ENCODE peak calls at places on chromosome 14, in nine cellular contexts. I, D, G, S, P, C, O, X and L are unnamed samples.

GRCh38 chr14:93688794-93689193 is 99.5 kb downstream of the PRIMA1 start:
- DNase-seq in O (no peak), X (no peak), C (no peak), I (no peak), G (no peak), D (no peak), P (no peak), S (no peak), L (no peak)

GRCh38 chr14:103292426-103293374 is 41.3 kb upstream of the EIF5 start:
- DNase-seq in D (peak), O (peak), C (peak), P (peak), G (no peak), S (peak), I (peak), X (peak), L (peak)

GRCh38 chr14:87989613-87990299 is 3.2 kb downstream of the GALC start:
- DNase-seq in G (no peak), O (no peak), I (no peak), C (no peak), D (no peak), X (no peak), S (no peak), P (no peak), L (no peak)

GRCh38 chr14:56195219-56195618 is 77.0 kb downstream of the PELI2 start:
- DNase-seq in P (no peak), X (no peak), D (no peak), C (no peak), S (no peak), O (no peak), G (no peak), I (no peak), L (no peak)

GRCh38 chr14:84891414-84891813 is 638.5 kb upstream of the FLRT2 start:
- DNase-seq in X (no peak), G (no peak), S (no peak), I (no peak), C (no peak), P (no peak), O (no peak), D (no peak), L (no peak)

GRCh38 chr14:92040431-92041040 is 677 bp upstream of the TRIP11 start:
- DNase-seq in D (no peak), G (no peak), S (no peak), P (peak), O (no peak), I (no peak), C (no peak), X (peak), L (no peak)

GRCh38 chr14:50830932-50831703 is at the start of gene NIN:
- DNase-seq in C (peak), G (no peak), X (peak), O (peak), P (peak), D (peak), S (peak), I (peak), L (peak)

GRCh38 chr14:69715725-69716482 is 51.0 kb upstream of the SRSF5 start:
- DNase-seq in X (no peak), C (peak), S (peak), G (no peak), O (peak), D (no peak), I (peak), P (no peak), L (no peak)

GRCh38 chr14:69932391-69932790 is 53.2 kb downstream of the SMOC1 start:
- DNase-seq in C (no peak), O (no peak), I (no peak), D (no peak), S (no peak), G (no peak), P (no peak), X (no peak), L (no peak)

GRCh38 chr14:104584557-104584956 is 5.0 kb downstream of the C14orf180 start:
- DNase-seq in S (no peak), P (no peak), X (no peak), G (no peak), C (no peak), I (no peak), O (no peak), D (no peak), L (no peak)

GRCh38 chr14:103696466-103697071 is 18.7 kb downstream of the XRCC3 start:
- DNase-seq in O (peak), S (no peak), P (no peak), I (peak), G (no peak), D (no peak), C (peak), X (no peak), L (no peak)

GRCh38 chr14:44108601-44109000 is 398.5 kb downstream of the FSCB start:
- DNase-seq in C (no peak), P (no peak), D (no peak), G (no peak), I (no peak), O (no peak), S (no peak), X (no peak), L (no peak)

GRCh38 chr14:35944847-35945246 is 118.7 kb downstream of the BRMS1L start:
- DNase-seq in P (peak), X (peak), O (no peak), G (no peak), C (no peak), I (no peak), D (no peak), S (no peak), L (no peak)

GRCh38 chr14:65243766-65244442 is 141.6 kb upstream of the MAX start:
- DNase-seq in P (no peak), G (no peak), S (no peak), D (no peak), X (no peak), C (no peak), I (no peak), O (no peak), L (no peak)

GRCh38 chr14:74898694-74899093 is 17.0 kb downstream of the DLST start:
- DNase-seq in I (no peak), S (peak), D (no peak), P (no peak), O (no peak), G (no peak), C (no peak), X (no peak), L (peak)

GRCh38 chr14:93719234-93719633 is 69.1 kb downstream of the PRIMA1 start:
- DNase-seq in P (no peak), I (no peak), D (no peak), C (no peak), G (no peak), O (no peak), S (peak), X (no peak), L (no peak)

GRCh38 chr14:35438910-35439713 is 34.6 kb upstream of the NFKBIA start:
- DNase-seq in X (no peak), D (no peak), I (no peak), C (no peak), S (no peak), P (peak), G (no peak), O (no peak), L (no peak)

GRCh38 chr14:91636604-91637003 is 95.3 kb downstream of the CATSPERB start:
- DNase-seq in I (no peak), P (no peak), S (no peak), D (no peak), O (no peak), C (no peak), G (no peak), X (no peak), L (no peak)

GRCh38 chr14:59333668-59334067 is 131.5 kb downstream of the GPR135 start:
- DNase-seq in O (no peak), S (no peak), D (no peak), I (no peak), C (peak), X (no peak), G (peak), P (no peak), L (no peak)

GRCh38 chr14:68952544-68953535 is 26.3 kb downstream of the ACTN1 start:
- DNase-seq in C (peak), I (no peak), S (no peak), O (no peak), D (no peak), G (peak), P (no peak), X (peak), L (no peak)

GRCh38 chr14:38248629-38249028 is 7.3 kb downstream of the CLEC14A start:
- DNase-seq in X (no peak), P (no peak), O (no peak), D (no peak), I (no peak), C (no peak), S (no peak), G (no peak), L (no peak)

GRCh38 chr14:89240414-89240813 is 176.6 kb downstream of the FOXN3 start:
- DNase-seq in I (no peak), P (no peak), X (no peak), O (no peak), G (no peak), S (no peak), D (no peak), C (no peak), L (no peak)

GRCh38 chr14:75577724-75578098 is 709 bp upstream of the FLVCR2 start:
- DNase-seq in S (peak), D (peak), P (peak), G (no peak), X (peak), I (peak), C (peak), O (peak), L (peak)

GRCh38 chr14:74913986-74914573 is 9.0 kb downstream of the RPS6KL1 start:
- DNase-seq in S (peak), I (peak), O (no peak), G (no peak), X (no peak), C (peak), D (peak), P (peak), L (peak)

GRCh38 chr14:33505963-33506329 is 444.9 kb downstream of the EGLN3 start:
- DNase-seq in G (no peak), P (no peak), C (no peak), X (no peak), I (no peak), O (no peak), S (no peak), D (no peak), L (no peak)

GRCh38 chr14:73312697-73313096 is 75.4 kb downstream of the PAPLN start:
- DNase-seq in X (no peak), O (no peak), C (no peak), S (no peak), P (no peak), G (no peak), D (no peak), I (no peak), L (no peak)

GRCh38 chr14:103846569-103847438 is 571 bp downstream of the PPP1R13B start:
- DNase-seq in S (peak), X (peak), C (peak), I (peak), O (peak), P (peak), G (no peak), D (peak), L (peak)

GRCh38 chr14:68753696-68754095 is 39.2 kb downstream of the ZFP36L1 start:
- DNase-seq in D (no peak), C (no peak), P (no peak), G (no peak), X (no peak), I (no peak), S (no peak), O (no peak), L (no peak)

GRCh38 chr14:60014402-60014801 is 77.3 kb upstream of the PCNX4 start:
- DNase-seq in C (no peak), G (no peak), D (no peak), I (no peak), P (no peak), X (no peak), O (no peak), S (no peak), L (no peak)

GRCh38 chr14:37864861-37865718 is 269.7 kb downstream of the TTC6 start:
- DNase-seq in S (no peak), C (no peak), D (no peak), I (no peak), O (no peak), P (no peak), X (no peak), G (peak), L (peak)

GRCh38 chr14:61642246-61642982 is 52.9 kb upstream of the HIF1A start:
- DNase-seq in C (no peak), D (no peak), X (no peak), S (no peak), O (no peak), G (peak), P (no peak), I (no peak), L (no peak)

GRCh38 chr14:73262427-73263183 is 25.3 kb downstream of the PAPLN start:
- DNase-seq in O (no peak), G (no peak), S (peak), I (no peak), X (no peak), D (no peak), P (no peak), C (no peak), L (no peak)

GRCh38 chr14:21070610-21071224 is 613 bp downstream of the ARHGEF40 start:
- DNase-seq in S (peak), G (no peak), O (no peak), X (no peak), P (peak), D (peak), C (peak), I (peak), L (peak)

GRCh38 chr14:30223966-30224365 is 296.3 kb upstream of the PRKD1 start:
- DNase-seq in O (peak), C (no peak), S (no peak), D (no peak), I (no peak), P (no peak), G (no peak), X (no peak), L (peak)

GRCh38 chr14:96084796-96085195 is 45.6 kb downstream of the C14orf132 start:
- DNase-seq in X (no peak), S (no peak), P (no peak), G (no peak), O (no peak), D (no peak), I (peak), C (no peak), L (peak)

GRCh38 chr14:101113835-101114725 is 210.6 kb upstream of the RTL1 start:
- DNase-seq in S (no peak), I (no peak), P (no peak), O (no peak), X (no peak), G (no peak), D (no peak), C (no peak), L (no peak)
- TF ChIP-seq CTCF in S (no peak), I (no peak), P (no peak), O (no peak), X (no peak), G (no peak), D (no peak), C (no peak), L (no peak)

GRCh38 chr14:24399981-24400718 is 1.3 kb downstream of the NYNRIN start:
- DNase-seq in X (no peak), I (no peak), G (no peak), D (no peak), P (no peak), O (no peak), S (no peak), C (no peak), L (no peak)

GRCh38 chr14:24397639-24398297 is 1.0 kb upstream of the NYNRIN start:
- DNase-seq in O (no peak), S (no peak), G (no peak), I (no peak), D (no peak), X (no peak), C (no peak), P (no peak), L (no peak)

GRCh38 chr14:24398298-24398942 is 383 bp upstream of the NYNRIN start:
- DNase-seq in X (no peak), S (no peak), P (no peak), I (no peak), C (peak), O (no peak), D (no peak), G (no peak), L (no peak)

GRCh38 chr14:24401810-24402702 is 3.3 kb downstream of the NYNRIN start:
- DNase-seq in D (no peak), S (peak), I (no peak), P (no peak), O (no peak), X (no peak), C (no peak), G (no peak), L (no peak)

GRCh38 chr14:24398943-24399801 is at the start of gene NYNRIN:
- DNase-seq in I (no peak), D (peak), G (no peak), S (peak), O (peak), P (no peak), X (no peak), C (no peak), L (no peak)
- TF ChIP-seq CTCF in I (no peak), D (no peak), G (no peak), S (no peak), O (no peak), P (no peak), X (no peak), C (no peak), L (no peak)

GRCh38 chr14:71320734-71321555 is 413.7 kb downstream of the PCNX1 start:
- DNase-seq in C (peak), S (peak), X (peak), O (peak), I (peak), P (peak), D (peak), G (no peak), L (peak)
- TF ChIP-seq CTCF in C (no peak), S (no peak), X (no peak), O (no peak), I (no peak), P (peak), D (no peak), G (peak), L (no peak)

GRCh38 chr14:39472078-39472477 is 39.8 kb upstream of the FBXO33 start:
- DNase-seq in O (no peak), D (no peak), G (no peak), P (no peak), I (no peak), C (no peak), S (no peak), X (no peak), L (no peak)

GRCh38 chr14:39474416-39474911 is 42.2 kb upstream of the FBXO33 start:
- DNase-seq in P (no peak), O (no peak), C (no peak), S (no peak), X (peak), G (no peak), I (no peak), D (no peak), L (no peak)

GRCh38 chr14:39467889-39468524 is 35.8 kb upstream of the FBXO33 start:
- DNase-seq in O (no peak), X (peak), P (no peak), S (no peak), I (no peak), C (no peak), G (no peak), D (no peak), L (no peak)

GRCh38 chr14:39469094-39469710 is 37.0 kb upstream of the FBXO33 start:
- DNase-seq in X (peak), S (no peak), D (no peak), P (peak), C (no peak), G (no peak), I (no peak), O (no peak), L (no peak)
- TF ChIP-seq CTCF in X (peak), S (no peak), D (no peak), P (peak), C (no peak), G (no peak), I (no peak), O (peak), L (no peak)

GRCh38 chr14:49306152-49306751 is 279.9 kb downstream of the RPS29 start:
- DNase-seq in S (no peak), I (no peak), G (no peak), C (no peak), D (no peak), O (no peak), X (peak), P (peak), L (no peak)
- TF ChIP-seq CTCF in S (no peak), I (no peak), G (peak), C (no peak), D (peak), O (peak), X (peak), P (peak), L (peak)

GRCh38 chr14:101889898-101890297 is 74.5 kb upstream of the DYNC1H1 start:
- DNase-seq in P (no peak), X (no peak), G (peak), D (no peak), C (no peak), S (peak), I (no peak), O (no peak), L (no peak)
- TF ChIP-seq CTCF in P (no peak), X (no peak), G (peak), D (no peak), C (no peak), S (no peak), I (no peak), O (no peak), L (no peak)

GRCh38 chr14:77543240-77543551 is 44.6 kb upstream of the ISM2 start:
- DNase-seq in S (no peak), C (no peak), I (no peak), D (no peak), O (no peak), X (no peak), P (no peak), G (no peak), L (no peak)
- TF ChIP-seq CTCF in S (no peak), C (no peak), I (no peak), D (no peak), O (no peak), X (no peak), P (no peak), G (no peak), L (no peak)